ENCODE peak calls at places on chromosomes 4 and X, in seven cellular contexts. V is hepatocyte; P is CD8-positive, alpha-beta T cell; M is DND-41; D is fibroblast of pulmonary artery; J is astrocyte of the spinal cord; R is psoas muscle. C is an unnamed sample.

GRCh38 chrX:12319012-12319519 is 180.8 kb downstream of the FRMPD4 start:
- DNase-seq in R (no peak), D (no peak), M (no peak), V (no peak), P (no peak), J (no peak), C (peak; percentile 16)

GRCh38 chr4:40520533-40520932 is 109.1 kb downstream of the RBM47 start:
- DNase-seq in J (no peak), R (no peak), M (no peak), V (no peak), P (no peak), D (no peak), C (no peak)

GRCh38 chrX:69179380-69179911 is 14.2 kb upstream of the PJA1 start:
- DNase-seq in R (no peak), V (peak; percentile 30), M (no peak), P (no peak), D (peak; percentile 14), J (peak; percentile 5), C (peak; percentile 23)

GRCh38 chr4:108849611-108850406 is 87.0 kb upstream of the ETNPPL start:
- DNase-seq in D (peak; percentile 30), R (no peak), J (peak; percentile 83), P (no peak), M (peak; percentile 86), V (peak; percentile 31), C (peak; percentile 17)

GRCh38 chrX:40109288-40110008 is 11.7 kb upstream of the BCOR start:
- DNase-seq in M (peak; percentile 68), V (peak; percentile 81), D (peak; percentile 68), J (peak; percentile 69), P (no peak), R (peak; percentile 70), C (peak; percentile 72)

GRCh38 chr4:185424905-185425599 is 712 bp downstream of the UFSP2 start:
- DNase-seq in M (no peak), R (no peak), J (no peak), D (peak; percentile 4), V (no peak), P (no peak), C (no peak)

GRCh38 chrX:145817666-145818521 is at the start of gene SLITRK2:
- DNase-seq in V (peak; percentile 14), J (peak; percentile 25), R (peak; percentile 45), P (no peak), M (no peak), D (no peak), C (no peak)

GRCh38 chr4:53703267-53703655 is 112.0 kb upstream of the LNX1 start:
- DNase-seq in P (no peak), M (no peak), V (no peak), D (no peak), R (no peak), J (no peak), C (no peak)

GRCh38 chr4:8320386-8320750 is 50.8 kb downstream of the HTRA3 start:
- DNase-seq in D (no peak), M (no peak), R (peak; percentile 39), P (no peak), J (no peak), V (no peak), C (no peak)

GRCh38 chr4:77092832-77093800 is 17.3 kb upstream of the CCNI start:
- DNase-seq in D (peak; percentile 50), M (no peak), J (peak; percentile 35), P (no peak), V (no peak), R (no peak), C (peak; percentile 46)

GRCh38 chr4:173370130-173370476 is 651 bp upstream of the SAP30 start:
- DNase-seq in V (no peak), R (peak; percentile 81), P (peak; percentile 45), D (no peak), J (no peak), M (peak; percentile 75), C (no peak)

GRCh38 chr4:23884261-23884660 is 5.6 kb downstream of the PPARGC1A start:
- DNase-seq in J (no peak), R (no peak), M (no peak), D (no peak), P (no peak), V (no peak), C (no peak)

GRCh38 chr4:26803462-26803861 is 57.2 kb upstream of the STIM2 start:
- DNase-seq in V (no peak), J (no peak), D (no peak), M (peak; percentile 16), P (no peak), R (no peak), C (no peak)

GRCh38 chrX:25124391-25124790 is 108.6 kb upstream of the ARX start:
- DNase-seq in P (no peak), M (no peak), V (no peak), R (no peak), J (no peak), D (no peak), C (no peak)

GRCh38 chrX:11293113-11293512 is at the start of gene AMELX:
- DNase-seq in R (no peak), P (no peak), V (no peak), D (no peak), J (no peak), M (no peak), C (no peak)

GRCh38 chrX:130575831-130576404 is 174.1 kb downstream of the RBMX2 start:
- DNase-seq in V (peak; percentile 45), R (peak; percentile 54), M (peak; percentile 34), D (peak; percentile 49), J (peak; percentile 32), P (no peak), C (peak; percentile 55)

GRCh38 chr4:82661601-82662000 is 99.8 kb upstream of the TMEM150C start:
- DNase-seq in D (no peak), J (no peak), M (no peak), V (no peak), R (no peak), P (no peak), C (no peak)

GRCh38 chr4:153160856-153161598 is 43.2 kb upstream of the TRIM2 start:
- DNase-seq in D (no peak), M (no peak), J (no peak), R (no peak), V (no peak), P (no peak), C (no peak)

GRCh38 chr4:153161599-153161971 is 42.7 kb upstream of the TRIM2 start:
- DNase-seq in M (no peak), J (peak; percentile 38), V (no peak), D (no peak), P (no peak), R (no peak), C (no peak)

GRCh38 chr4:153156263-153156662 is 48.0 kb upstream of the TRIM2 start:
- DNase-seq in M (peak; percentile 37), R (no peak), P (no peak), D (no peak), V (no peak), J (no peak), C (no peak)

GRCh38 chr4:153159728-153160221 is 44.5 kb upstream of the TRIM2 start:
- DNase-seq in V (no peak), M (no peak), P (no peak), J (peak; percentile 81), R (no peak), D (peak; percentile 82), C (peak; percentile 62)

DNA sequence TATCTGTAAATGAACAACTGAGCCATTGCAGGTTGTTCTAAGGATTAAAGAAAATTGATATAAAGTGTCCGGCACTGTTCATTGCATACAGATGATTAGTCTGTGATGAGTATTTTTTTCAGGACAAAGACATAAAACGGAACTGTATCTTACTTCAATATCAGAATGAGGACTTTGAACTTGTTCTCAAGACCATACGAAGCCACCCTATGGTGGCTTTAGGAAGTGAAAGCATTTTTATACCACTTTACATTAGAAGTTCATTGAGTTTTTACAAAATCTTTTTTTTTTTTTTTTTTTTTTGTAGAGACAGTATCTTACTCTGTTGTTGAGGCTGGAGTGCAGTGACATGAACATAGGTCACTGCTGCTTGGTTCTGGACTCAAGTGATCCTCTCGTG is 45.2 kb upstream of the TRIM2 start:
- DNase-seq in J (no peak), D (no peak), M (no peak), V (no peak), R (no peak), P (no peak), C (no peak)
- TF ChIP-seq CTCF in J (peak; percentile 17), D (peak; percentile 16), M (peak; percentile 32), V (no peak), R (no peak), P (no peak), C (no peak)

DNA sequence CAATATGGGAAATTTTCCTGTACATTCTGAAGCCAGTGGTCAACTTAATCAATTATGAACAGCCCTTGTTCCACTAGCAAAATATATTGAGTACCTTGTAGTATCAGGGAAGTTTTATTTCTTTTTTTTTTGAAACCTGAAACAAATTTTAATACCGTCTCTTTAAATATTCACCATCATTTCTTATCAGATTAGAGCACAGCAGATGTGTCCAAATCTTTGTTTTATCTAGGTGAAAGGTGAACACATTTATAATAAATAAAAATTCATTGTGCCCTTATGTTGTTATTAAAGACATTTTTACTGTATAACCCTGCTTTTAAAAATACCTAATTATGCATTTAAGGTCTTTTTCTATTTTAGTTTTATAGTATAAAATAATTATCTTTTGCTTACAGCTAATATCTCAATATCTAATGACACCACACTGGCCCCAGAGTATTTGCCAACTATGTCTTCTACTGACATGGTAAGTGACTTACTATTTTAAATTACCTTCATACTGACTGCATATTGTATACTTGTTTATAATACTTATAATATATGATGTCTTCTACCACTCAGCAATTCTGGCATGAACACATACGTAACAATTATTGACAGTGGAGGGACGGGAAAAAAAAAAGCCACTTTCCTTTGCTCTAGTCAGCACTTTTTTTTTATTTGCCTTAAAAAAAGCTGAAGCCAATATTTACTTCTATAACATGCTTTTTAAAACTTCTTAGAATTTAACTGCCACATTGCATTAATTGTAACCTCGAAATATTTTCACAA is 147.9 kb downstream of the SLC4A4 start:
- DNase-seq in M (no peak), V (no peak), R (no peak), J (no peak), D (no peak), P (no peak), C (no peak)
- H3K4me3 ChIP-seq in M (no peak overlapping the region), V (no peak overlapping the region), R (peak overlapping the region; percentile 49), J (no peak overlapping the region), D (no peak overlapping the region), P (no peak overlapping the region), C (no peak overlapping the region)

DNA sequence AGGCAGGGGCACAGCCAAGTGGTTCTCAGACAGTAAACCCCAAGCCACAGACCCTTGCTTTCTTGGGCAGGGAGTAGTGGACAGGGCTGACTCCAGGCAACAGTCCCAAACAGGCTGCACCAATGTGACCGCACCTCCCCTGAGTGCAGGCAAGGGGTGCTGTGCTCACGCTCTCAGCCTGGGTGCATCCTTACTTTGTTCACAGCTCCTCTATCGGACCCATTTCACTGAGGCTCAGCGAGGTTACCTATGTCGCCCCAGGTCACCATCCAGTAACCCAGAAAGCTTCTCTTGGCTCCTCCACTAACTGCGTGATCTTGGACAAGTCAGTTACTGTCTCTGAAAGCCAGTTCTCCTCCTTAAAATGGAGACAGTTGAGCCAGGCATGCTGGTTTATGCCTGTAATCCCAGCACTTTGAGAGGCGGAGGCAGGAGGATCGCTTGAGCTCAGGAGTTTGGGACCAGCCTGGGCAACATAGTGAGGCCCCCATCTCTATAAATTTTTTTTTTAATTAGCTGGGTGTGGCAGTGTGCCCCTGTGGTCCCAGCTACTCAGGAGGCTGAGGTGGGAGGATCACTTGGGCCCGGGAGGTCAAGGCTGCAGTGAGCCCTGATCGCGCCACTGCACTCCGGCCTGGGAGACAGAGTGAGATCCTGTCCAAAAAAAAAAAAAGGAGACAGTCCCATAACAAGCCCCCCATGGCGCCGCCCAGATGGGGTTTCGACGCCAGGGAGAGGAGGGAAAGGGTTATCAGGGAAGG is 823 bp upstream of the MAN2B2 start:
- DNase-seq in V (no peak), D (no peak), M (no peak), P (no peak), R (no peak), J (no peak), C (no peak)
- TF ChIP-seq CTCF in V (no peak), D (no peak), M (peak; percentile 21), P (no peak), R (no peak), J (no peak), C (no peak)

GRCh38 chrX:136031626-136032025 is 46.4 kb downstream of the SLC9A6 start:
- DNase-seq in R (no peak), J (no peak), V (no peak), P (no peak), D (no peak), M (no peak), C (no peak)
- H3K4me3 ChIP-seq in R (no peak overlapping the region), J (no peak overlapping the region), V (no peak overlapping the region), P (no peak overlapping the region), D (no peak overlapping the region), M (no peak overlapping the region), C (no peak overlapping the region)

C was measured in cardiac fibroblast.